ENCODE peak calls at places on chromosomes 1 and 21, in six cellular contexts. R is fibroblast of mammary gland; U is CD8-positive, alpha-beta T cell; S is HAP-1; V is iPS DF 6.9; W is SK-N-MC. P is an unnamed sample.

GRCh38 chr1:181181792-181182585 is 93.5 kb downstream of the IER5 start:
- DNase-seq in R (no peak), S (no peak), U (no peak), V (no peak), W (no peak), P (no peak)

GRCh38 chr1:215872658-215873057 is 305.6 kb downstream of the KCTD3 start:
- DNase-seq in U (no peak), S (no peak), W (no peak), V (no peak), R (no peak), P (no peak)

GRCh38 chr1:8122160-8122476 is 96.0 kb upstream of the ERRFI1 start:
- DNase-seq in S (no peak), V (no peak), W (no peak), R (peak; percentile 81), U (no peak), P (no peak)

GRCh38 chr1:35505911-35506798 is 51.0 kb downstream of the KIAA0319L start:
- DNase-seq in U (peak; percentile 21), S (no peak), R (peak; percentile 90), V (no peak), W (no peak), P (no peak)

GRCh38 chr1:188888387-188888786 is 1589.3 kb downstream of the BRINP3 start:
- DNase-seq in V (no peak), W (no peak), S (no peak), U (no peak), R (no peak), P (no peak)

GRCh38 chr1:83583351-83584014 is 415.4 kb downstream of the TTLL7 start:
- DNase-seq in W (no peak), V (no peak), S (no peak), U (no peak), R (peak; percentile 10), P (no peak)

GRCh38 chr1:168628807-168629206 is 52.4 kb downstream of the XCL1 start:
- DNase-seq in W (no peak), S (no peak), V (no peak), U (no peak), R (peak; percentile 75), P (no peak)

GRCh38 chr1:111604931-111605330 is 14.7 kb upstream of the RAP1A start:
- DNase-seq in S (no peak), V (no peak), W (no peak), U (no peak), R (peak; percentile 61), P (no peak)

GRCh38 chr1:51628715-51629590 is 12.1 kb downstream of the OSBPL9 start:
- DNase-seq in S (peak; percentile 58), U (no peak), R (no peak), V (no peak), W (no peak), P (no peak)

GRCh38 chr1:46757256-46757955 is 38.5 kb upstream of the EFCAB14 start:
- DNase-seq in W (no peak), U (no peak), S (no peak), V (peak; percentile 20), R (no peak), P (no peak)

GRCh38 chr1:116232989-116233514 is 121.9 kb downstream of the MAB21L3 start:
- DNase-seq in S (no peak), R (no peak), W (peak; percentile 10), U (no peak), V (no peak), P (no peak)

GRCh38 chr1:178093150-178093957 is 550 bp upstream of the RASAL2 start:
- DNase-seq in U (no peak), V (peak; percentile 89), S (peak; percentile 98), R (peak; percentile 96), W (peak; percentile 79), P (peak; percentile 86)

GRCh38 chr1:42164551-42165420 is at the start of gene GUCA2A:
- DNase-seq in R (no peak), W (no peak), V (no peak), U (no peak), S (no peak), P (no peak)

GRCh38 chr1:221308534-221309511 is 429.6 kb downstream of the HLX start:
- DNase-seq in S (no peak), R (no peak), V (no peak), W (no peak), U (no peak), P (no peak)

GRCh38 chr1:185720633-185721272 is 13.4 kb upstream of the HMCN1 start:
- DNase-seq in V (no peak), R (peak; percentile 80), U (no peak), S (peak; percentile 39), W (peak; percentile 95), P (no peak)

GRCh38 chr1:111813440-111814304 is 58.0 kb downstream of the DDX20 start:
- DNase-seq in U (no peak), W (no peak), S (peak; percentile 22), R (no peak), V (no peak), P (no peak)

GRCh38 chr1:230047114-230047865 is 19.7 kb upstream of the GALNT2 start:
- DNase-seq in V (peak; percentile 41), U (no peak), R (no peak), S (no peak), W (no peak), P (peak; percentile 50)

GRCh38 chr1:98897479-98897878 is 107.2 kb downstream of the PLPPR5 start:
- DNase-seq in R (no peak), U (no peak), S (no peak), W (no peak), V (no peak), P (no peak)

GRCh38 chr1:159970932-159971342 is 16.9 kb upstream of the SLAMF9 start:
- DNase-seq in W (no peak), U (no peak), S (no peak), R (no peak), V (no peak), P (no peak)

GRCh38 chr21:30194701-30195299 is 21.1 kb downstream of the CLDN8 start:
- DNase-seq in V (peak; percentile 4), R (peak; percentile 57), U (no peak), S (no peak), W (peak; percentile 56), P (no peak)

GRCh38 chr1:29283804-29284195 is 47.5 kb downstream of the PTPRU start:
- DNase-seq in V (no peak), W (no peak), U (no peak), R (no peak), S (no peak), P (no peak)

GRCh38 chr1:15994590-15995351 is 9.3 kb upstream of the SRARP start:
- DNase-seq in S (no peak), V (no peak), R (peak; percentile 69), W (no peak), U (no peak), P (no peak)

GRCh38 chr1:67597336-67597735 is 87.7 kb upstream of the GADD45A start:
- DNase-seq in U (no peak), R (no peak), V (no peak), S (no peak), W (peak; percentile 12), P (no peak)

GRCh38 chr1:50420283-50420682 is 3.0 kb downstream of the DMRTA2 start:
- DNase-seq in W (no peak), R (no peak), V (no peak), S (no peak), U (no peak), P (peak; percentile 49)

GRCh38 chr1:22841754-22842370 is 130.8 kb downstream of the LACTBL1 start:
- DNase-seq in V (no peak), W (no peak), R (no peak), U (no peak), S (no peak), P (no peak)

GRCh38 chr1:12798911-12799310 is 7.7 kb downstream of the PRAMEF1 start:
- DNase-seq in W (no peak), R (no peak), U (no peak), S (no peak), V (no peak), P (no peak)

GRCh38 chr1:1085911-1086841 is 12.1 kb upstream of the RNF223 start:
- DNase-seq in R (no peak), W (no peak), S (no peak), U (no peak), V (no peak), P (no peak)

GRCh38 chr1:71049951-71050598 is 2.5 kb upstream of the PTGER3 start:
- DNase-seq in R (peak; percentile 76), U (no peak), S (peak; percentile 71), V (peak; percentile 63), W (peak; percentile 93), P (no peak)

GRCh38 chr1:67738401-67738800 is 53.4 kb downstream of the GADD45A start:
- DNase-seq in S (no peak), U (no peak), V (no peak), R (no peak), W (no peak), P (no peak)

GRCh38 chr1:24504560-24504959 is 1.9 kb downstream of the RCAN3 start:
- DNase-seq in S (no peak), V (no peak), U (no peak), W (no peak), R (no peak), P (no peak)
- H3K4me3 ChIP-seq in S (no peak overlapping the region), V (no peak overlapping the region), U (peak overlapping the region; percentile 66), W (peak overlapping the region; percentile 95), R (no peak overlapping the region), P (no peak overlapping the region)

GRCh38 chr1:92756537-92756936 is 28.4 kb downstream of the EVI5 start:
- DNase-seq in U (no peak), W (no peak), V (no peak), S (no peak), R (no peak), P (no peak)
- H3K4me3 ChIP-seq in U (no peak overlapping the region), W (no peak overlapping the region), V (no peak overlapping the region), S (no peak overlapping the region), R (no peak overlapping the region), P (no peak overlapping the region)

DNA sequence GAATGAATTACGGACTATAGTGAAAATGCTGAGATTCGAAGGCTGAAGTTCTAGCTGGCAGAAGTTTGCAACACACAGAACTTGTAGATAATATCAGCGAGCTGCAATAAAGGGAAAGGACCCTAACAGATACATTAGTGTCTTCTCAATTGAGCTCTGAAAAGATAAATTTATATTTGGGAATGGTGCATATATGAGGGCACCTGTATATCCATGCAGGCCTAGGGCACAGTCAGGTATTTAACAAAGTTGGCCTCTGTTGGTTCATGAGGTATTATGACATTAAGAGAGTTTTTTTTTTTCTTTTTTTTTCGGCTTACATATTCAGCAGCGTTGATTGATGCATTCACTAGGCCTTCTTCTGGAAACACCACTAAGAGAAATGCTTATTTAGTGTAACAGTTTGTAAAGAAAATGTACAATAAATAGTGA is 2.2 kb downstream of the NFIA start:
- DNase-seq in V (no peak), W (no peak), R (no peak), U (no peak), S (no peak), P (no peak)
- H3K4me3 ChIP-seq in V (no peak overlapping the region), W (peak overlapping the region; percentile 90), R (peak overlapping the region; percentile 78), U (no peak overlapping the region), S (peak overlapping the region; percentile 55), P (no peak overlapping the region)

GRCh38 chr1:244049969-244050834 is 881 bp upstream of the ZBTB18 start:
- DNase-seq in W (no peak), S (no peak), V (no peak), U (no peak), R (no peak), P (no peak)

GRCh38 chr1:244052728-244053312 is 1.7 kb downstream of the ZBTB18 start:
- DNase-seq in R (no peak), W (no peak), V (no peak), S (no peak), U (no peak), P (no peak)

GRCh38 chr1:244052011-244052727 is 1.1 kb downstream of the ZBTB18 start:
- DNase-seq in W (no peak), S (peak; percentile 68), R (no peak), V (no peak), U (no peak), P (no peak)

GRCh38 chr1:244049142-244049968 is 1.7 kb upstream of the ZBTB18 start:
- DNase-seq in R (no peak), U (peak; percentile 29), S (no peak), V (no peak), W (no peak), P (no peak)

GRCh38 chr1:244050835-244051444 is at the start of gene ZBTB18:
- DNase-seq in W (no peak), S (no peak), U (no peak), R (peak; percentile 54), V (no peak), P (no peak)
- H3K4me3 ChIP-seq in W (peak within 1 kb of the TSS; percentile 86), S (peak within 1 kb of the TSS; percentile 54), U (peak within 1 kb of the TSS; percentile 96), R (peak within 1 kb of the TSS; percentile 68), V (no peak within 1 kb of the TSS), P (peak within 1 kb of the TSS; percentile 78)